ENCODE peak calls at places on chromosomes 5 and 9, in eight cellular contexts. One of them, this sample, is unnamed.

GRCh38 chr5:141681695-141682641 is at the start of gene ARAP3:
- DNase-seq in stimulated activated CD4-positive, alpha-beta T cell treated with anti-CD3 and anti-CD28 coated beads, Interleukin-4, amount 100 ng/mL, for 4 hours: peak; percentile 17
- DNase-seq in activated CD8-positive, alpha-beta memory T cell treated with anti-CD3 and anti-CD28 coated beads, Interleukin-2, amount 50 U/mL, for 4 hours: peak; percentile 46
- DNase-seq in adrenal gland: peak; percentile 95
- DNase-seq in dermis blood vessel endothelial cell: peak; percentile 95
- DNase-seq in nucleus accumbens: no peak
- DNase-seq in AG04450: peak; percentile 43
- DNase-seq in G401: no peak
- DNase-seq in this sample: no peak

GRCh38 chr9:93897075-93897970 is 57.8 kb downstream of the BARX1 start:
- DNase-seq in stimulated activated CD4-positive, alpha-beta T cell treated with anti-CD3 and anti-CD28 coated beads, Interleukin-4, amount 100 ng/mL, for 4 hours: no peak
- DNase-seq in activated CD8-positive, alpha-beta memory T cell treated with anti-CD3 and anti-CD28 coated beads, Interleukin-2, amount 50 U/mL, for 4 hours: no peak
- DNase-seq in adrenal gland: peak; percentile 23
- DNase-seq in dermis blood vessel endothelial cell: no peak
- DNase-seq in nucleus accumbens: no peak
- DNase-seq in AG04450: no peak
- DNase-seq in G401: no peak
- DNase-seq in this sample: no peak

GRCh38 chr5:136766456-136766855 is 401.1 kb upstream of the TRPC7 start:
- DNase-seq in stimulated activated CD4-positive, alpha-beta T cell treated with anti-CD3 and anti-CD28 coated beads, Interleukin-4, amount 100 ng/mL, for 4 hours: no peak
- DNase-seq in activated CD8-positive, alpha-beta memory T cell treated with anti-CD3 and anti-CD28 coated beads, Interleukin-2, amount 50 U/mL, for 4 hours: no peak
- DNase-seq in adrenal gland: no peak
- DNase-seq in dermis blood vessel endothelial cell: no peak
- DNase-seq in nucleus accumbens: no peak
- DNase-seq in AG04450: no peak
- DNase-seq in G401: no peak
- DNase-seq in this sample: no peak

GRCh38 chr9:81032030-81032572 is 657.2 kb downstream of the TLE1 start:
- DNase-seq in stimulated activated CD4-positive, alpha-beta T cell treated with anti-CD3 and anti-CD28 coated beads, Interleukin-4, amount 100 ng/mL, for 4 hours: no peak
- DNase-seq in activated CD8-positive, alpha-beta memory T cell treated with anti-CD3 and anti-CD28 coated beads, Interleukin-2, amount 50 U/mL, for 4 hours: no peak
- DNase-seq in adrenal gland: peak; percentile 56
- DNase-seq in dermis blood vessel endothelial cell: no peak
- DNase-seq in nucleus accumbens: no peak
- DNase-seq in AG04450: peak; percentile 64
- DNase-seq in G401: no peak
- DNase-seq in this sample: no peak

GRCh38 chr9:117772960-117773359 is 68.8 kb downstream of the TLR4 start:
- DNase-seq in stimulated activated CD4-positive, alpha-beta T cell treated with anti-CD3 and anti-CD28 coated beads, Interleukin-4, amount 100 ng/mL, for 4 hours: no peak
- DNase-seq in activated CD8-positive, alpha-beta memory T cell treated with anti-CD3 and anti-CD28 coated beads, Interleukin-2, amount 50 U/mL, for 4 hours: no peak
- DNase-seq in adrenal gland: no peak
- DNase-seq in dermis blood vessel endothelial cell: peak; percentile 30
- DNase-seq in nucleus accumbens: no peak
- DNase-seq in AG04450: no peak
- DNase-seq in G401: no peak
- DNase-seq in this sample: no peak

GRCh38 chr9:37025381-37026084 is 8.5 kb downstream of the PAX5 start:
- DNase-seq in stimulated activated CD4-positive, alpha-beta T cell treated with anti-CD3 and anti-CD28 coated beads, Interleukin-4, amount 100 ng/mL, for 4 hours: no peak
- DNase-seq in activated CD8-positive, alpha-beta memory T cell treated with anti-CD3 and anti-CD28 coated beads, Interleukin-2, amount 50 U/mL, for 4 hours: no peak
- DNase-seq in adrenal gland: no peak
- DNase-seq in dermis blood vessel endothelial cell: no peak
- DNase-seq in nucleus accumbens: no peak
- DNase-seq in AG04450: no peak
- DNase-seq in G401: peak; percentile 22
- DNase-seq in this sample: no peak

GRCh38 chr9:130936285-130937117 is 2.5 kb downstream of the FIBCD1 start:
- DNase-seq in stimulated activated CD4-positive, alpha-beta T cell treated with anti-CD3 and anti-CD28 coated beads, Interleukin-4, amount 100 ng/mL, for 4 hours: no peak
- DNase-seq in activated CD8-positive, alpha-beta memory T cell treated with anti-CD3 and anti-CD28 coated beads, Interleukin-2, amount 50 U/mL, for 4 hours: no peak
- DNase-seq in adrenal gland: peak; percentile 96
- DNase-seq in dermis blood vessel endothelial cell: peak; percentile 28
- DNase-seq in nucleus accumbens: no peak
- DNase-seq in AG04450: no peak
- DNase-seq in G401: peak; percentile 69
- DNase-seq in this sample: peak; percentile 96

GRCh38 chr9:108933231-108933630 is 693 bp downstream of the ELP1 start:
- DNase-seq in stimulated activated CD4-positive, alpha-beta T cell treated with anti-CD3 and anti-CD28 coated beads, Interleukin-4, amount 100 ng/mL, for 4 hours: no peak
- DNase-seq in activated CD8-positive, alpha-beta memory T cell treated with anti-CD3 and anti-CD28 coated beads, Interleukin-2, amount 50 U/mL, for 4 hours: no peak
- DNase-seq in adrenal gland: no peak
- DNase-seq in dermis blood vessel endothelial cell: no peak
- DNase-seq in nucleus accumbens: no peak
- DNase-seq in AG04450: no peak
- DNase-seq in G401: peak; percentile 39
- DNase-seq in this sample: no peak

GRCh38 chr9:118395415-118395814 is 691.2 kb downstream of the TLR4 start:
- DNase-seq in stimulated activated CD4-positive, alpha-beta T cell treated with anti-CD3 and anti-CD28 coated beads, Interleukin-4, amount 100 ng/mL, for 4 hours: no peak
- DNase-seq in activated CD8-positive, alpha-beta memory T cell treated with anti-CD3 and anti-CD28 coated beads, Interleukin-2, amount 50 U/mL, for 4 hours: no peak
- DNase-seq in adrenal gland: no peak
- DNase-seq in dermis blood vessel endothelial cell: no peak
- DNase-seq in nucleus accumbens: no peak
- DNase-seq in AG04450: no peak
- DNase-seq in G401: no peak
- DNase-seq in this sample: no peak

GRCh38 chr9:27865031-27865438 is 291.8 kb upstream of the C9orf72 start:
- DNase-seq in stimulated activated CD4-positive, alpha-beta T cell treated with anti-CD3 and anti-CD28 coated beads, Interleukin-4, amount 100 ng/mL, for 4 hours: no peak
- DNase-seq in activated CD8-positive, alpha-beta memory T cell treated with anti-CD3 and anti-CD28 coated beads, Interleukin-2, amount 50 U/mL, for 4 hours: no peak
- DNase-seq in adrenal gland: no peak
- DNase-seq in dermis blood vessel endothelial cell: no peak
- DNase-seq in nucleus accumbens: no peak
- DNase-seq in AG04450: no peak
- DNase-seq in G401: no peak
- DNase-seq in this sample: peak; percentile 42

GRCh38 chr5:102341918-102342317 is 45.8 kb upstream of the SLCO4C1 start:
- DNase-seq in stimulated activated CD4-positive, alpha-beta T cell treated with anti-CD3 and anti-CD28 coated beads, Interleukin-4, amount 100 ng/mL, for 4 hours: no peak
- DNase-seq in activated CD8-positive, alpha-beta memory T cell treated with anti-CD3 and anti-CD28 coated beads, Interleukin-2, amount 50 U/mL, for 4 hours: no peak
- DNase-seq in adrenal gland: no peak
- DNase-seq in dermis blood vessel endothelial cell: no peak
- DNase-seq in nucleus accumbens: no peak
- DNase-seq in AG04450: no peak
- DNase-seq in G401: no peak
- DNase-seq in this sample: peak; percentile 82

GRCh38 chr9:84670106-84670800 is 724 bp downstream of the NTRK2 start:
- DNase-seq in stimulated activated CD4-positive, alpha-beta T cell treated with anti-CD3 and anti-CD28 coated beads, Interleukin-4, amount 100 ng/mL, for 4 hours: no peak
- DNase-seq in activated CD8-positive, alpha-beta memory T cell treated with anti-CD3 and anti-CD28 coated beads, Interleukin-2, amount 50 U/mL, for 4 hours: no peak
- DNase-seq in adrenal gland: no peak
- DNase-seq in dermis blood vessel endothelial cell: peak; percentile 3
- DNase-seq in nucleus accumbens: no peak
- DNase-seq in AG04450: no peak
- DNase-seq in G401: peak; percentile 83
- DNase-seq in this sample: no peak

GRCh38 chr9:93580654-93581380 is 4.4 kb downstream of the PHF2 start:
- DNase-seq in stimulated activated CD4-positive, alpha-beta T cell treated with anti-CD3 and anti-CD28 coated beads, Interleukin-4, amount 100 ng/mL, for 4 hours: no peak
- DNase-seq in activated CD8-positive, alpha-beta memory T cell treated with anti-CD3 and anti-CD28 coated beads, Interleukin-2, amount 50 U/mL, for 4 hours: no peak
- DNase-seq in adrenal gland: peak; percentile 51
- DNase-seq in dermis blood vessel endothelial cell: no peak
- DNase-seq in nucleus accumbens: no peak
- DNase-seq in AG04450: no peak
- DNase-seq in G401: peak; percentile 27
- DNase-seq in this sample: no peak

GRCh38 chr5:100860407-100860806 is 42.7 kb downstream of the ST8SIA4 start:
- DNase-seq in stimulated activated CD4-positive, alpha-beta T cell treated with anti-CD3 and anti-CD28 coated beads, Interleukin-4, amount 100 ng/mL, for 4 hours: no peak
- DNase-seq in activated CD8-positive, alpha-beta memory T cell treated with anti-CD3 and anti-CD28 coated beads, Interleukin-2, amount 50 U/mL, for 4 hours: no peak
- DNase-seq in adrenal gland: no peak
- DNase-seq in dermis blood vessel endothelial cell: no peak
- DNase-seq in nucleus accumbens: no peak
- DNase-seq in AG04450: no peak
- DNase-seq in G401: no peak
- DNase-seq in this sample: no peak

GRCh38 chr5:124664287-124664686 is 82.2 kb downstream of the ZNF608 start:
- DNase-seq in stimulated activated CD4-positive, alpha-beta T cell treated with anti-CD3 and anti-CD28 coated beads, Interleukin-4, amount 100 ng/mL, for 4 hours: no peak
- DNase-seq in activated CD8-positive, alpha-beta memory T cell treated with anti-CD3 and anti-CD28 coated beads, Interleukin-2, amount 50 U/mL, for 4 hours: no peak
- DNase-seq in adrenal gland: no peak
- DNase-seq in dermis blood vessel endothelial cell: no peak
- DNase-seq in nucleus accumbens: no peak
- DNase-seq in AG04450: no peak
- DNase-seq in G401: no peak
- DNase-seq in this sample: no peak

GRCh38 chr9:133727277-133727875 is 10.8 kb downstream of the SARDH start:
- DNase-seq in stimulated activated CD4-positive, alpha-beta T cell treated with anti-CD3 and anti-CD28 coated beads, Interleukin-4, amount 100 ng/mL, for 4 hours: no peak
- DNase-seq in activated CD8-positive, alpha-beta memory T cell treated with anti-CD3 and anti-CD28 coated beads, Interleukin-2, amount 50 U/mL, for 4 hours: no peak
- DNase-seq in adrenal gland: peak; percentile 39
- DNase-seq in dermis blood vessel endothelial cell: no peak
- DNase-seq in nucleus accumbens: no peak
- DNase-seq in AG04450: no peak
- DNase-seq in G401: no peak
- DNase-seq in this sample: no peak

GRCh38 chr5:151072234-151073025 is 8.4 kb downstream of the TNIP1 start:
- DNase-seq in stimulated activated CD4-positive, alpha-beta T cell treated with anti-CD3 and anti-CD28 coated beads, Interleukin-4, amount 100 ng/mL, for 4 hours: no peak
- DNase-seq in activated CD8-positive, alpha-beta memory T cell treated with anti-CD3 and anti-CD28 coated beads, Interleukin-2, amount 50 U/mL, for 4 hours: no peak
- DNase-seq in adrenal gland: no peak
- DNase-seq in dermis blood vessel endothelial cell: peak; percentile 59
- DNase-seq in nucleus accumbens: no peak
- DNase-seq in AG04450: no peak
- DNase-seq in G401: no peak
- DNase-seq in this sample: no peak

GRCh38 chr9:34637356-34638137 is at the start of gene SIGMAR1:
- DNase-seq in stimulated activated CD4-positive, alpha-beta T cell treated with anti-CD3 and anti-CD28 coated beads, Interleukin-4, amount 100 ng/mL, for 4 hours: peak; percentile 91
- DNase-seq in activated CD8-positive, alpha-beta memory T cell treated with anti-CD3 and anti-CD28 coated beads, Interleukin-2, amount 50 U/mL, for 4 hours: peak; percentile 95
- DNase-seq in adrenal gland: peak; percentile 95
- DNase-seq in dermis blood vessel endothelial cell: peak; percentile 95
- DNase-seq in nucleus accumbens: peak; percentile 85
- DNase-seq in AG04450: peak; percentile 82
- DNase-seq in G401: peak; percentile 93
- DNase-seq in this sample: peak; percentile 92

GRCh38 chr9:130712564-130713285 is 19.1 kb downstream of the EXOSC2 start:
- DNase-seq in stimulated activated CD4-positive, alpha-beta T cell treated with anti-CD3 and anti-CD28 coated beads, Interleukin-4, amount 100 ng/mL, for 4 hours: peak; percentile 96
- DNase-seq in activated CD8-positive, alpha-beta memory T cell treated with anti-CD3 and anti-CD28 coated beads, Interleukin-2, amount 50 U/mL, for 4 hours: peak; percentile 92
- DNase-seq in adrenal gland: peak; percentile 99
- DNase-seq in dermis blood vessel endothelial cell: peak; percentile 98
- DNase-seq in nucleus accumbens: peak; percentile 97
- DNase-seq in AG04450: peak; percentile 97
- DNase-seq in G401: peak; percentile 99
- DNase-seq in this sample: peak; percentile 99

GRCh38 chr9:107881625-107882300 is 392.2 kb upstream of the KLF4 start:
- DNase-seq in stimulated activated CD4-positive, alpha-beta T cell treated with anti-CD3 and anti-CD28 coated beads, Interleukin-4, amount 100 ng/mL, for 4 hours: no peak
- DNase-seq in activated CD8-positive, alpha-beta memory T cell treated with anti-CD3 and anti-CD28 coated beads, Interleukin-2, amount 50 U/mL, for 4 hours: no peak
- DNase-seq in adrenal gland: no peak
- DNase-seq in dermis blood vessel endothelial cell: no peak
- DNase-seq in nucleus accumbens: no peak
- DNase-seq in AG04450: no peak
- DNase-seq in G401: peak; percentile 26
- DNase-seq in this sample: no peak

This sample was measured in NCI-H524.